ENCODE peak calls at places on chromosomes 16 and 17, in five cellular contexts. K, I, Q, R and U are unnamed samples.

GRCh38 chr16:3070608-3071111 is 5.2 kb downstream of the IL32 start:
- DNase-seq in K (no peak), I (no peak), Q (no peak), R (no peak), U (no peak)

GRCh38 chr17:68768804-68769203 is 167.6 kb upstream of the FAM20A start:
- DNase-seq in K (no peak), I (no peak), Q (no peak), R (no peak), U (no peak)

GRCh38 chr17:78910885-78911284 is 7.9 kb upstream of the CEP295NL start:
- DNase-seq in K (no peak), I (no peak), Q (no peak), R (no peak), U (no peak)

GRCh38 chr16:51657844-51658243 is 506.8 kb upstream of the SALL1 start:
- DNase-seq in K (no peak), I (no peak), Q (no peak), R (no peak), U (no peak)

GRCh38 chr17:49132317-49132698 is 261 bp upstream of the B4GALNT2 start:
- DNase-seq in K (no peak), I (no peak), Q (no peak), R (no peak), U (no peak)

GRCh38 chr17:5705081-5705875 is 121.0 kb upstream of the NLRP1 start:
- DNase-seq in K (peak; percentile 27), I (no peak), Q (no peak), R (peak; percentile 36), U (no peak)

GRCh38 chr17:4026255-4026654 is 62.0 kb upstream of the ATP2A3 start:
- DNase-seq in K (no peak), I (no peak), Q (no peak), R (no peak), U (no peak)

GRCh38 chr17:5481451-5481850 is 4.5 kb downstream of the DERL2 start:
- DNase-seq in K (no peak), I (no peak), Q (no peak), R (no peak), U (no peak)

GRCh38 chr17:4738136-4739121 is 1.2 kb upstream of the ZMYND15 start:
- DNase-seq in K (no peak), I (no peak), Q (no peak), R (no peak), U (no peak)

GRCh38 chr16:79573881-79574280 is 26.7 kb downstream of the MAF start:
- DNase-seq in K (no peak), I (no peak), Q (no peak), R (no peak), U (no peak)

GRCh38 chr16:89873109-89873821 is at the start of gene TCF25:
- DNase-seq in K (peak; percentile 98), I (peak; percentile 33), Q (peak; percentile 82), R (peak; percentile 99), U (peak; percentile 89)

GRCh38 chr16:49052846-49053245 is 228.8 kb downstream of the CBLN1 start:
- DNase-seq in K (no peak), I (no peak), Q (no peak), R (no peak), U (no peak)

GRCh38 chr16:75111514-75112280 is 4.9 kb downstream of the LDHD start:
- DNase-seq in K (no peak), I (no peak), Q (no peak), R (no peak), U (no peak)

GRCh38 chr17:48596735-48597491 is 3.3 kb upstream of the HOXB5 start:
- DNase-seq in K (no peak), I (no peak), Q (no peak), R (no peak), U (no peak)

GRCh38 chr16:23962001-23962400 is 126.2 kb downstream of the PRKCB start:
- DNase-seq in K (no peak), I (no peak), Q (no peak), R (no peak), U (peak; percentile 29)

GRCh38 chr17:40198576-40198975 is 20.5 kb upstream of the WIPF2 start:
- DNase-seq in K (no peak), I (no peak), Q (no peak), R (no peak), U (no peak)
- TF ChIP-seq SIN3A in K (no peak), I (no peak), Q (no peak), R (no peak), U (no peak)

DNA sequence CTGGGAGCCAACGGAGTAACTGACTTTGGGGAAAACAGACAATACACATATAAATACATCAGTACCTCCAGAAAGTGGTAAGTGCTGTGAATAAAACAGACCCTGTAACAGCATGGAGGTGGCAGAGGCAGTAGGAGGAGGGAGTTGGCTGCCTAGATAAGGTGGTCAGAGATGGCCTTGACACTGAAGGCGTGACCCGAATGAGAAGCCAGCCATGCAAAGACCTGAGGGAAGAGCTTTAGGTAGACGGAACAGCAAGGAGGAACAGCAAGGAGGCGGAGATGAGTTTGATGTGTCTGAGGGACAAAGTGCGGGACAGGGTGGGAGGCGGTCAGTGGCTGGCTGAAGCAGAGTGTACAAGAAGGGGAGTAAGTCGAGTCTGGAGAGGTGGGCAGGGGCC is 8.1 kb upstream of the SLC6A4 start:
- DNase-seq in K (no peak), I (no peak), Q (no peak), R (no peak), U (peak; percentile 38)
- TF ChIP-seq SIN3A in K (no peak), I (no peak), Q (no peak), R (no peak), U (no peak)

GRCh38 chr16:19856120-19856519 is 28.5 kb downstream of the GPRC5B start:
- DNase-seq in K (no peak), I (no peak), Q (no peak), R (no peak), U (no peak)
- TF ChIP-seq SIN3A in K (no peak), I (no peak), Q (no peak), R (no peak), U (no peak)

GRCh38 chr16:83835972-83836566 is 28.3 kb downstream of the HSBP1 start:
- DNase-seq in K (no peak), I (no peak), Q (no peak), R (no peak), U (no peak)
- TF ChIP-seq SIN3A in K (no peak), I (no peak), Q (no peak), R (no peak), U (no peak)

GRCh38 chr17:33756021-33756420 is 462.9 kb upstream of the ASIC2 start:
- DNase-seq in K (no peak), I (no peak), Q (no peak), R (no peak), U (no peak)

GRCh38 chr17:33749171-33749570 is 456.1 kb upstream of the ASIC2 start:
- DNase-seq in K (no peak), I (no peak), Q (no peak), R (no peak), U (no peak)

GRCh38 chr17:33753452-33753851 is 460.4 kb upstream of the ASIC2 start:
- DNase-seq in K (no peak), I (no peak), Q (no peak), R (no peak), U (no peak)

GRCh38 chr17:33751702-33752065 is 458.6 kb upstream of the ASIC2 start:
- DNase-seq in K (no peak), I (no peak), Q (no peak), R (no peak), U (no peak)

DNA sequence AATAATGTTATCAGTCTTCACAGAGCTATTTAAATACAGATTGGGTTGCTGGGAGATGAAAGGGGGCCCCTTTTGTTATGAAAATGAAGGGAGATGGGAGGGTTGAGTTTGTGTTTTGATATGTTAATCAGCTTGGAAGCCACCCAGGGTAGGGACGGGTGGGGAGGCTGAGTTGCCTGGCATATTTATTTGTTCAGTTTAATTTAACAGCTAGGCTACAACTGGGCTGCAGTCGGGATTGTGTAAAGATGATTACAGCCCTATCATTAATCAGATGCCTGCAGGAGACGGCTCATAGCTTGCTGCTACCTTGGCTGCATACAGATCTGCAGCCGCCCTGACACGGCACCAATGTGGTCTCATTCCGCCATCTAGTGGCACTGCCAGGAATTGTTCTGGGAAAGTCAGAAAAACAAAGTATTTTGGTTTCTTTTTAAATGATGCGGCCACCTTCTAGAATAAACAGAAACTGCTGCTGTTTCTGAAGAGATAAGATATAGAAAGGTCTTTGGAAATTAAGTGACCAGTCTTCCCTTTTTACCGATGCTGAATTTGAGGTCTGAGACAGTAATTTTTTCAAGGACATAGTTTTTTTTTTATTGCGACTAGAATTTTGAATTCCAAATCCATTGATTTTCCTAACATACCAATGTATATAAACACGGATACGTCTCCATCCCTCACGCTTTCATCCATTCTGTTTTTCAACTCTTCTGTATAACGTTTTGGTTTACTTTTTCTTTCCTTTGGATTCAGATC is 458.0 kb upstream of the ASIC2 start:
- DNase-seq in K (peak; percentile 67), I (peak; percentile 39), Q (peak; percentile 15), R (peak; percentile 74), U (peak; percentile 89)
- TF ChIP-seq SIN3A in K (no peak), I (no peak), Q (no peak), R (no peak), U (no peak)

GRCh38 chr17:16083223-16083622 is 83.6 kb downstream of the TTC19 start:
- DNase-seq in K (no peak), I (no peak), Q (no peak), R (no peak), U (no peak)

GRCh38 chr17:16086957-16087356 is 87.3 kb downstream of the TTC19 start:
- DNase-seq in K (no peak), I (no peak), Q (no peak), R (no peak), U (no peak)

GRCh38 chr17:16081507-16082087 is 82.0 kb downstream of the TTC19 start:
- DNase-seq in K (no peak), I (no peak), Q (peak; percentile 72), R (no peak), U (no peak)

GRCh38 chr17:16080366-16080765 is 80.7 kb downstream of the TTC19 start:
- DNase-seq in K (no peak), I (no peak), Q (no peak), R (no peak), U (no peak)

GRCh38 chr17:16085066-16085699 is 85.6 kb downstream of the TTC19 start:
- DNase-seq in K (no peak), I (no peak), Q (no peak), R (no peak), U (no peak)
- TF ChIP-seq SIN3A in K (no peak), I (no peak), Q (no peak), R (no peak), U (no peak)

GRCh38 chr17:8145811-8146210 is 6.4 kb downstream of the PER1 start:
- DNase-seq in K (no peak), I (no peak), Q (no peak), R (no peak), U (no peak)
- TF ChIP-seq SIN3A in K (no peak), I (no peak), Q (no peak), R (no peak), U (no peak)